ENCODE peak calls at places on chromosomes 1 and 21, in seven cellular contexts. One of them, this sample, is unnamed.

GRCh38 chr1:221510793-221511503 is 230.9 kb downstream of the DUSP10 start:
- DNase-seq in OCI-LY7: no peak
- DNase-seq in activated CD8-positive, alpha-beta T cell treated with anti-CD3 and anti-CD28 coated beads for 36 hours: no peak
- DNase-seq in colonic mucosa: no peak
- DNase-seq in fibroblast of pulmonary artery: no peak
- DNase-seq in GM13977: no peak
- DNase-seq in GM10248: no peak
- DNase-seq in this sample: no peak

GRCh38 chr1:189633658-189634057 is 844.0 kb downstream of the BRINP3 start:
- DNase-seq in fibroblast of pulmonary artery: no peak
- DNase-seq in GM13977: no peak
- DNase-seq in activated CD8-positive, alpha-beta T cell treated with anti-CD3 and anti-CD28 coated beads for 36 hours: no peak
- DNase-seq in colonic mucosa: no peak
- DNase-seq in OCI-LY7: no peak
- DNase-seq in GM10248: no peak
- DNase-seq in this sample: no peak

GRCh38 chr1:114504023-114504422 is 7.0 kb downstream of the TRIM33 start:
- DNase-seq in activated CD8-positive, alpha-beta T cell treated with anti-CD3 and anti-CD28 coated beads for 36 hours: no peak
- DNase-seq in GM13977: no peak
- DNase-seq in fibroblast of pulmonary artery: no peak
- DNase-seq in colonic mucosa: no peak
- DNase-seq in GM10248: no peak
- DNase-seq in OCI-LY7: no peak
- DNase-seq in this sample: no peak

GRCh38 chr1:154304664-154305337 is 16.1 kb upstream of the AQP10 start:
- DNase-seq in OCI-LY7: no peak
- DNase-seq in fibroblast of pulmonary artery: no peak
- DNase-seq in colonic mucosa: no peak
- DNase-seq in GM10248: no peak
- DNase-seq in activated CD8-positive, alpha-beta T cell treated with anti-CD3 and anti-CD28 coated beads for 36 hours: peak
- DNase-seq in GM13977: no peak
- DNase-seq in this sample: no peak

GRCh38 chr1:215417122-215417521 is 150.0 kb upstream of the KCTD3 start:
- DNase-seq in colonic mucosa: no peak
- DNase-seq in fibroblast of pulmonary artery: no peak
- DNase-seq in GM10248: no peak
- DNase-seq in GM13977: no peak
- DNase-seq in OCI-LY7: no peak
- DNase-seq in activated CD8-positive, alpha-beta T cell treated with anti-CD3 and anti-CD28 coated beads for 36 hours: no peak
- DNase-seq in this sample: no peak

GRCh38 chr1:206479164-206480125 is 9.2 kb downstream of the IKBKE start:
- DNase-seq in OCI-LY7: peak
- DNase-seq in GM13977: peak
- DNase-seq in GM10248: peak
- DNase-seq in colonic mucosa: peak
- DNase-seq in fibroblast of pulmonary artery: peak
- DNase-seq in activated CD8-positive, alpha-beta T cell treated with anti-CD3 and anti-CD28 coated beads for 36 hours: peak
- DNase-seq in this sample: peak

GRCh38 chr1:151403612-151404011 is 4.2 kb downstream of the PSMB4 start:
- DNase-seq in fibroblast of pulmonary artery: no peak
- DNase-seq in colonic mucosa: no peak
- DNase-seq in activated CD8-positive, alpha-beta T cell treated with anti-CD3 and anti-CD28 coated beads for 36 hours: no peak
- DNase-seq in GM13977: no peak
- DNase-seq in OCI-LY7: no peak
- DNase-seq in GM10248: no peak
- DNase-seq in this sample: no peak

GRCh38 chr1:234322979-234323378 is 50.3 kb upstream of the COA6 start:
- DNase-seq in colonic mucosa: peak
- DNase-seq in activated CD8-positive, alpha-beta T cell treated with anti-CD3 and anti-CD28 coated beads for 36 hours: peak
- DNase-seq in GM10248: peak
- DNase-seq in OCI-LY7: peak
- DNase-seq in fibroblast of pulmonary artery: peak
- DNase-seq in GM13977: peak
- DNase-seq in this sample: peak

GRCh38 chr1:113835686-113836290 is 23.5 kb upstream of the RSBN1 start:
- DNase-seq in OCI-LY7: peak
- DNase-seq in GM10248: peak
- DNase-seq in colonic mucosa: no peak
- DNase-seq in activated CD8-positive, alpha-beta T cell treated with anti-CD3 and anti-CD28 coated beads for 36 hours: peak
- DNase-seq in GM13977: peak
- DNase-seq in fibroblast of pulmonary artery: peak
- DNase-seq in this sample: no peak

GRCh38 chr1:36115200-36115669 is 9.8 kb downstream of the COL8A2 start:
- DNase-seq in fibroblast of pulmonary artery: peak
- DNase-seq in GM10248: no peak
- DNase-seq in GM13977: no peak
- DNase-seq in OCI-LY7: no peak
- DNase-seq in activated CD8-positive, alpha-beta T cell treated with anti-CD3 and anti-CD28 coated beads for 36 hours: no peak
- DNase-seq in colonic mucosa: peak
- DNase-seq in this sample: no peak

GRCh38 chr21:17560377-17560776 is 47.5 kb downstream of the CXADR start:
- DNase-seq in GM13977: no peak
- DNase-seq in colonic mucosa: no peak
- DNase-seq in activated CD8-positive, alpha-beta T cell treated with anti-CD3 and anti-CD28 coated beads for 36 hours: no peak
- DNase-seq in GM10248: no peak
- DNase-seq in fibroblast of pulmonary artery: no peak
- DNase-seq in OCI-LY7: no peak
- DNase-seq in this sample: no peak

GRCh38 chr1:147504801-147505303 is 36.4 kb upstream of the BCL9 start:
- DNase-seq in OCI-LY7: no peak
- DNase-seq in colonic mucosa: no peak
- DNase-seq in activated CD8-positive, alpha-beta T cell treated with anti-CD3 and anti-CD28 coated beads for 36 hours: no peak
- DNase-seq in GM13977: no peak
- DNase-seq in fibroblast of pulmonary artery: peak
- DNase-seq in GM10248: no peak
- DNase-seq in this sample: peak

GRCh38 chr1:116365353-116365780 is 7.7 kb upstream of the ATP1A1 start:
- DNase-seq in activated CD8-positive, alpha-beta T cell treated with anti-CD3 and anti-CD28 coated beads for 36 hours: no peak
- DNase-seq in GM10248: no peak
- DNase-seq in fibroblast of pulmonary artery: no peak
- DNase-seq in OCI-LY7: no peak
- DNase-seq in colonic mucosa: no peak
- DNase-seq in GM13977: no peak
- DNase-seq in this sample: no peak

GRCh38 chr21:44509539-44509938 is 30.5 kb downstream of the KRTAP10-1 start:
- DNase-seq in GM10248: no peak
- DNase-seq in fibroblast of pulmonary artery: no peak
- DNase-seq in OCI-LY7: peak
- DNase-seq in GM13977: no peak
- DNase-seq in colonic mucosa: peak
- DNase-seq in activated CD8-positive, alpha-beta T cell treated with anti-CD3 and anti-CD28 coated beads for 36 hours: no peak
- DNase-seq in this sample: peak

GRCh38 chr1:101388904-101389546 is 152.2 kb downstream of the S1PR1 start:
- DNase-seq in activated CD8-positive, alpha-beta T cell treated with anti-CD3 and anti-CD28 coated beads for 36 hours: peak
- DNase-seq in GM10248: peak
- DNase-seq in OCI-LY7: peak
- DNase-seq in colonic mucosa: no peak
- DNase-seq in GM13977: peak
- DNase-seq in fibroblast of pulmonary artery: peak
- DNase-seq in this sample: no peak

GRCh38 chr1:225483818-225484656 is 56.2 kb upstream of the LBR start:
- DNase-seq in GM10248: no peak
- DNase-seq in colonic mucosa: no peak
- DNase-seq in GM13977: no peak
- DNase-seq in activated CD8-positive, alpha-beta T cell treated with anti-CD3 and anti-CD28 coated beads for 36 hours: no peak
- DNase-seq in fibroblast of pulmonary artery: no peak
- DNase-seq in OCI-LY7: no peak
- DNase-seq in this sample: peak

GRCh38 chr1:188022661-188023060 is 1193.9 kb downstream of the PLA2G4A start:
- DNase-seq in activated CD8-positive, alpha-beta T cell treated with anti-CD3 and anti-CD28 coated beads for 36 hours: no peak
- DNase-seq in GM10248: no peak
- DNase-seq in colonic mucosa: no peak
- DNase-seq in GM13977: no peak
- DNase-seq in OCI-LY7: no peak
- DNase-seq in fibroblast of pulmonary artery: peak
- DNase-seq in this sample: no peak

GRCh38 chr1:196445775-196446174 is 162.5 kb downstream of the KCNT2 start:
- DNase-seq in colonic mucosa: no peak
- DNase-seq in GM13977: no peak
- DNase-seq in fibroblast of pulmonary artery: no peak
- DNase-seq in activated CD8-positive, alpha-beta T cell treated with anti-CD3 and anti-CD28 coated beads for 36 hours: no peak
- DNase-seq in GM10248: no peak
- DNase-seq in OCI-LY7: no peak
- DNase-seq in this sample: no peak

GRCh38 chr1:68954841-68955240 is 458.0 kb upstream of the DEPDC1 start:
- DNase-seq in GM10248: no peak
- DNase-seq in colonic mucosa: no peak
- DNase-seq in GM13977: no peak
- DNase-seq in activated CD8-positive, alpha-beta T cell treated with anti-CD3 and anti-CD28 coated beads for 36 hours: no peak
- DNase-seq in fibroblast of pulmonary artery: no peak
- DNase-seq in OCI-LY7: no peak
- DNase-seq in this sample: no peak

GRCh38 chr1:240027059-240027462 is 64.6 kb upstream of the FMN2 start:
- DNase-seq in activated CD8-positive, alpha-beta T cell treated with anti-CD3 and anti-CD28 coated beads for 36 hours: peak
- DNase-seq in fibroblast of pulmonary artery: peak
- DNase-seq in colonic mucosa: peak
- DNase-seq in OCI-LY7: peak
- DNase-seq in GM13977: peak
- DNase-seq in GM10248: peak
- DNase-seq in this sample: no peak

GRCh38 chr1:155569988-155570592 is 7.5 kb upstream of the ASH1L start:
- DNase-seq in GM10248: no peak
- DNase-seq in colonic mucosa: no peak
- DNase-seq in OCI-LY7: no peak
- DNase-seq in activated CD8-positive, alpha-beta T cell treated with anti-CD3 and anti-CD28 coated beads for 36 hours: no peak
- DNase-seq in fibroblast of pulmonary artery: peak
- DNase-seq in GM13977: no peak
- DNase-seq in this sample: no peak

GRCh38 chr1:43619314-43619790 is 30.6 kb upstream of the KDM4A start:
- DNase-seq in GM13977: no peak
- DNase-seq in fibroblast of pulmonary artery: no peak
- DNase-seq in colonic mucosa: no peak
- DNase-seq in activated CD8-positive, alpha-beta T cell treated with anti-CD3 and anti-CD28 coated beads for 36 hours: no peak
- DNase-seq in GM10248: no peak
- DNase-seq in OCI-LY7: no peak
- DNase-seq in this sample: no peak

GRCh38 chr1:118151312-118151937 is 33.6 kb downstream of the SPAG17 start:
- DNase-seq in activated CD8-positive, alpha-beta T cell treated with anti-CD3 and anti-CD28 coated beads for 36 hours: peak
- DNase-seq in colonic mucosa: peak
- DNase-seq in OCI-LY7: peak
- DNase-seq in fibroblast of pulmonary artery: peak
- DNase-seq in GM10248: no peak
- DNase-seq in GM13977: peak
- DNase-seq in this sample: peak

GRCh38 chr1:155424091-155424490 is 103.4 kb downstream of the RUSC1 start:
- DNase-seq in GM10248: no peak
- DNase-seq in GM13977: no peak
- DNase-seq in colonic mucosa: no peak
- DNase-seq in OCI-LY7: no peak
- DNase-seq in fibroblast of pulmonary artery: no peak
- DNase-seq in activated CD8-positive, alpha-beta T cell treated with anti-CD3 and anti-CD28 coated beads for 36 hours: no peak
- DNase-seq in this sample: no peak

GRCh38 chr1:236502972-236503639 is 20.7 kb upstream of the LGALS8 start:
- DNase-seq in colonic mucosa: peak
- DNase-seq in GM10248: no peak
- DNase-seq in GM13977: no peak
- DNase-seq in fibroblast of pulmonary artery: peak
- DNase-seq in OCI-LY7: no peak
- DNase-seq in activated CD8-positive, alpha-beta T cell treated with anti-CD3 and anti-CD28 coated beads for 36 hours: peak
- DNase-seq in this sample: peak

GRCh38 chr1:160577661-160578060 is 1.6 kb downstream of the CD84 start:
- DNase-seq in activated CD8-positive, alpha-beta T cell treated with anti-CD3 and anti-CD28 coated beads for 36 hours: no peak
- DNase-seq in fibroblast of pulmonary artery: no peak
- DNase-seq in GM13977: no peak
- DNase-seq in GM10248: no peak
- DNase-seq in OCI-LY7: no peak
- DNase-seq in colonic mucosa: no peak
- DNase-seq in this sample: no peak

GRCh38 chr1:160579216-160579701 is at the start of gene CD84:
- DNase-seq in fibroblast of pulmonary artery: no peak
- DNase-seq in colonic mucosa: no peak
- DNase-seq in GM10248: no peak
- DNase-seq in OCI-LY7: peak
- DNase-seq in activated CD8-positive, alpha-beta T cell treated with anti-CD3 and anti-CD28 coated beads for 36 hours: no peak
- DNase-seq in GM13977: no peak
- DNase-seq in this sample: no peak

GRCh38 chr1:160580208-160580812 is 1.0 kb upstream of the CD84 start:
- DNase-seq in activated CD8-positive, alpha-beta T cell treated with anti-CD3 and anti-CD28 coated beads for 36 hours: no peak
- DNase-seq in OCI-LY7: peak
- DNase-seq in colonic mucosa: no peak
- DNase-seq in fibroblast of pulmonary artery: no peak
- DNase-seq in GM13977: no peak
- DNase-seq in GM10248: no peak
- DNase-seq in this sample: no peak

GRCh38 chr1:160578175-160578693 is 1.1 kb downstream of the CD84 start:
- DNase-seq in OCI-LY7: peak
- DNase-seq in GM13977: no peak
- DNase-seq in fibroblast of pulmonary artery: no peak
- DNase-seq in activated CD8-positive, alpha-beta T cell treated with anti-CD3 and anti-CD28 coated beads for 36 hours: peak
- DNase-seq in colonic mucosa: no peak
- DNase-seq in GM10248: no peak
- DNase-seq in this sample: no peak

GRCh38 chr1:160578694-160579191 is 553 bp downstream of the CD84 start:
- DNase-seq in OCI-LY7: no peak
- DNase-seq in colonic mucosa: no peak
- DNase-seq in GM13977: no peak
- DNase-seq in activated CD8-positive, alpha-beta T cell treated with anti-CD3 and anti-CD28 coated beads for 36 hours: no peak
- DNase-seq in fibroblast of pulmonary artery: no peak
- DNase-seq in GM10248: no peak
- DNase-seq in this sample: no peak
- TF ChIP-seq CTCF in OCI-LY7: no peak
- TF ChIP-seq CTCF in colonic mucosa: no peak
- TF ChIP-seq CTCF in GM13977: no peak
- TF ChIP-seq CTCF in activated CD8-positive, alpha-beta T cell treated with anti-CD3 and anti-CD28 coated beads for 36 hours: no peak
- TF ChIP-seq CTCF in fibroblast of pulmonary artery: no peak
- TF ChIP-seq CTCF in GM10248: no peak
- TF ChIP-seq CTCF in this sample: no peak

DNA sequence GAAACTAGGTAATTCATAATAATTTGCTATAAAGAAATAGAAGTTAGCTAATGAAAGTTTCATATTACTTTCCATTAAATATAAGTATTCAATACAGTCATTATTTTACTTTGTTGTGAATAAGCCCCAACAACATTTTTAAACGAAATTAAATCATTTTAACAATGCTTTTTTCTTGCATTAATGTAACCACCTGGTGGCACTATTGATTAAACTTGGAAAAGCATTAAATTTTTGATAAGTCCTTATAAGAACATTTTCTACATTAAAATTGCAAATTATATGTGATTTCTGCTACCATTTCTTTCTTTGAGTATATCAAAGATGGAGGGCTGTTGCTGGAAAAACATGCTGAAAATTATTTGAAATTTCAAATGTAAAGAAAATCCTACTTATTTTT is 918.8 kb upstream of the TMPRSS15 start:
- DNase-seq in OCI-LY7: no peak
- DNase-seq in activated CD8-positive, alpha-beta T cell treated with anti-CD3 and anti-CD28 coated beads for 36 hours: no peak
- DNase-seq in colonic mucosa: no peak
- DNase-seq in GM13977: no peak
- DNase-seq in fibroblast of pulmonary artery: peak
- DNase-seq in GM10248: no peak
- DNase-seq in this sample: no peak
- TF ChIP-seq CTCF in OCI-LY7: peak
- TF ChIP-seq CTCF in activated CD8-positive, alpha-beta T cell treated with anti-CD3 and anti-CD28 coated beads for 36 hours: no peak
- TF ChIP-seq CTCF in colonic mucosa: no peak
- TF ChIP-seq CTCF in GM13977: peak
- TF ChIP-seq CTCF in fibroblast of pulmonary artery: no peak
- TF ChIP-seq CTCF in GM10248: no peak
- TF ChIP-seq CTCF in this sample: no peak

GRCh38 chr1:245858683-245859509 is 648.2 kb downstream of the SMYD3 start:
- DNase-seq in fibroblast of pulmonary artery: peak
- DNase-seq in colonic mucosa: no peak
- DNase-seq in activated CD8-positive, alpha-beta T cell treated with anti-CD3 and anti-CD28 coated beads for 36 hours: no peak
- DNase-seq in GM13977: no peak
- DNase-seq in OCI-LY7: peak
- DNase-seq in GM10248: no peak
- DNase-seq in this sample: no peak
- TF ChIP-seq CTCF in fibroblast of pulmonary artery: peak
- TF ChIP-seq CTCF in colonic mucosa: no peak
- TF ChIP-seq CTCF in activated CD8-positive, alpha-beta T cell treated with anti-CD3 and anti-CD28 coated beads for 36 hours: no peak
- TF ChIP-seq CTCF in GM13977: no peak
- TF ChIP-seq CTCF in OCI-LY7: peak
- TF ChIP-seq CTCF in GM10248: peak
- TF ChIP-seq CTCF in this sample: no peak

GRCh38 chr1:54111624-54112023 is 41.2 kb downstream of the CDCP2 start:
- DNase-seq in GM10248: no peak
- DNase-seq in OCI-LY7: no peak
- DNase-seq in activated CD8-positive, alpha-beta T cell treated with anti-CD3 and anti-CD28 coated beads for 36 hours: no peak
- DNase-seq in colonic mucosa: no peak
- DNase-seq in GM13977: no peak
- DNase-seq in fibroblast of pulmonary artery: no peak
- DNase-seq in this sample: no peak
- TF ChIP-seq CTCF in GM10248: no peak
- TF ChIP-seq CTCF in OCI-LY7: no peak
- TF ChIP-seq CTCF in activated CD8-positive, alpha-beta T cell treated with anti-CD3 and anti-CD28 coated beads for 36 hours: no peak
- TF ChIP-seq CTCF in colonic mucosa: no peak
- TF ChIP-seq CTCF in GM13977: no peak
- TF ChIP-seq CTCF in fibroblast of pulmonary artery: no peak
- TF ChIP-seq CTCF in this sample: no peak

This sample was measured in prostate gland.